ENCODE peak calls at places on chromosomes 16 and 17, in seven cellular contexts. N, E, C, X, Q, Z and I are unnamed samples.
A peak's percentile ranks its signal among the peaks of the same experiment; 100 is the strongest.

GRCh38 chr17:27379863-27380533 is 76.2 kb upstream of the KSR1 start:
- DNase-seq in Z (peak; percentile 70), N (peak; percentile 14), Q (peak; percentile 72), E (no peak), X (no peak), C (peak; percentile 44), I (peak; percentile 39)

GRCh38 chr17:45225051-45225700 is 3.5 kb downstream of the FMNL1 start:
- DNase-seq in X (no peak), C (no peak), E (no peak), N (no peak), Z (no peak), Q (peak; percentile 48), I (no peak)

GRCh38 chr16:69831212-69832123 is 69.3 kb downstream of the WWP2 start:
- DNase-seq in E (no peak), Q (no peak), X (no peak), C (no peak), N (no peak), Z (no peak), I (no peak)

GRCh38 chr17:67098022-67098421 is 53.7 kb downstream of the CACNG1 start:
- DNase-seq in Q (no peak), N (no peak), X (no peak), E (no peak), Z (no peak), C (no peak), I (no peak)

GRCh38 chr16:17467923-17468540 is 2.7 kb downstream of the XYLT1 start:
- DNase-seq in Q (peak; percentile 77), Z (peak; percentile 84), X (peak; percentile 67), C (peak; percentile 80), E (peak; percentile 27), N (no peak), I (peak; percentile 40)

GRCh38 chr17:65785109-65785508 is 223.7 kb upstream of the AXIN2 start:
- DNase-seq in C (no peak), N (no peak), Z (no peak), X (no peak), Q (no peak), E (no peak), I (no peak)

GRCh38 chr17:79365836-79366831 is 244.7 kb downstream of the RBFOX3 start:
- DNase-seq in N (no peak), Z (no peak), C (no peak), E (no peak), Q (peak; percentile 38), X (no peak), I (no peak)

GRCh38 chr16:69471121-69471520 is 46.7 kb downstream of the CYB5B start:
- DNase-seq in X (no peak), E (no peak), C (no peak), Z (no peak), N (no peak), Q (no peak), I (no peak)

GRCh38 chr17:35855965-35856364 is 12.7 kb downstream of the HEATR9 start:
- DNase-seq in Z (no peak), N (no peak), X (no peak), C (no peak), E (no peak), Q (no peak), I (no peak)

GRCh38 chr17:2867441-2868424 is 71.5 kb downstream of the RAP1GAP2 start:
- DNase-seq in N (no peak), X (no peak), E (no peak), Q (no peak), C (no peak), Z (no peak), I (no peak)

GRCh38 chr16:88339926-88340754 is 42.6 kb upstream of the ZNF469 start:
- DNase-seq in Q (peak; percentile 35), C (peak; percentile 14), X (no peak), E (no peak), N (no peak), Z (no peak), I (no peak)

GRCh38 chr16:84088695-84089395 is 27.9 kb downstream of the MBTPS1 start:
- DNase-seq in Q (no peak), C (peak; percentile 73), N (no peak), E (peak; percentile 41), Z (no peak), X (peak; percentile 61), I (no peak)

GRCh38 chr17:45745843-45746494 is 38.2 kb upstream of the CRHR1 start:
- DNase-seq in Q (no peak), N (no peak), X (no peak), C (no peak), Z (no peak), E (no peak), I (no peak)

GRCh38 chr16:27432600-27432957 is 30.6 kb downstream of the IL21R start:
- DNase-seq in N (no peak), C (no peak), X (no peak), E (no peak), Z (peak; percentile 2), Q (no peak), I (no peak)

GRCh38 chr17:17751996-17752821 is 71.0 kb downstream of the RAI1 start:
- DNase-seq in N (peak; percentile 94), C (peak; percentile 98), Z (peak; percentile 95), E (peak; percentile 97), X (peak; percentile 98), Q (peak; percentile 98), I (peak; percentile 94)

GRCh38 chr16:22659933-22660332 is 149.2 kb downstream of the NPIPB5 start:
- DNase-seq in N (no peak), E (no peak), Q (no peak), X (no peak), Z (no peak), C (peak; percentile 32), I (no peak)

GRCh38 chr17:34581446-34582184 is 2.2 kb downstream of the TMEM132E start:
- DNase-seq in N (no peak), C (no peak), E (no peak), X (peak; percentile 37), Z (no peak), Q (no peak), I (no peak)

GRCh38 chr17:29867643-29868181 is 62.3 kb downstream of the SSH2 start:
- DNase-seq in N (no peak), E (no peak), Z (no peak), C (no peak), X (no peak), Q (no peak), I (no peak)

GRCh38 chr17:47265983-47266541 is 12.4 kb downstream of the ITGB3 start:
- DNase-seq in Q (no peak), X (no peak), E (no peak), Z (no peak), C (peak; percentile 32), N (no peak), I (no peak)

GRCh38 chr17:2551493-2551892 is 39.8 kb upstream of the METTL16 start:
- DNase-seq in C (no peak), Z (no peak), Q (no peak), E (no peak), X (no peak), N (no peak), I (no peak)

GRCh38 chr16:17318200-17318599 is 152.6 kb downstream of the XYLT1 start:
- DNase-seq in X (no peak), N (no peak), Q (no peak), Z (no peak), E (no peak), C (no peak), I (no peak)

GRCh38 chr17:79029327-79030009 is 5.5 kb downstream of the C1QTNF1 start:
- DNase-seq in Q (no peak), N (no peak), C (no peak), E (no peak), X (peak; percentile 14), Z (no peak), I (no peak)

GRCh38 chr16:22220714-22221113 is 14.6 kb downstream of the EEF2K start:
- DNase-seq in N (peak; percentile 71), X (peak; percentile 60), E (no peak), Q (peak; percentile 96), C (no peak), Z (no peak), I (peak; percentile 47)

GRCh38 chr17:82120148-82120547 is 22.1 kb upstream of the FASN start:
- DNase-seq in X (no peak), E (no peak), C (no peak), Q (no peak), Z (no peak), N (no peak), I (peak; percentile 41)

GRCh38 chr17:6755731-6756184 is at the start of gene XAF1:
- DNase-seq in Q (peak; percentile 52), E (peak; percentile 31), C (peak; percentile 52), X (no peak), N (no peak), Z (peak; percentile 36), I (no peak)

DNA sequence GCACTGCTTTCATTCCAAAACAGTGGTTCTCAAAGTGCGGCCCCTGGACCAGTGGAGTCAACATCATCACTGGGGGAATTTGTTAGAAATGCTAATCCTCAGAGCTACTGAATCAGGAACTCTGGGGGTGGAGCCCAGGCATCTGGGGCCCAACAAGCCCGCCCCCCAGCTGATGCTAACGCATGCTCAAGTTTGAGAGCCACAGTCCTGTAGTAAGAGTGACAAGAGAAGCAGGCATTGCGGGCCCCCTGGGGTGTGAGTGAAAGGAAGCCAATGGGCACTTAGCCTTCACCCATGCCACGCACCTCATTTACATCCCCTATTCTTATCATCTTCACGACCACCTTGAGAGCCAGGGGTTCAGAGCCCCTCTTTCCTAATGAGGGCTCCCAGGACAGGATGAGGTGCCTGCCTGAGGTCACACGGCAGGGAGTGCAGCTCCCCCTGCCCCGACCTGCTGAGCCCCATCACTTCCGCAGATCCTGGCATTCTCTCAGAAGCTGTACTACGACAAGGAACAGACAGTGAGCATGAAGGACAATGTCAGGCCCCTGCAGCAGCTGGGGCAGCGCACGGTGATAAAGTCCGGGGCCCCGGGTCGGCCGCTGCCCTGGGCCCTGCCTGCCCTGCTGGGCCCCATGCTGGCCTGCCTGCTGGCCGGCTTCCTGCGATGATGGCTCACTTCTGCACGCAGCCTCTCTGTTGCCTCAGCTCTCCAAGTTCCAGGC is 9.1 kb downstream of the CA4 start:
- DNase-seq in C (no peak), X (no peak), Q (no peak), N (no peak), Z (no peak), E (no peak), I (no peak)
- H3K27ac ChIP-seq in C (no peak overlapping the region), X (no peak overlapping the region), Q (no peak overlapping the region), N (no peak overlapping the region), Z (no peak overlapping the region), E (no peak overlapping the region), I (no peak overlapping the region)

GRCh38 chr17:8685396-8685795 is 54.9 kb upstream of the MYH10 start:
- DNase-seq in C (no peak), N (no peak), E (no peak), Q (no peak), X (no peak), Z (no peak), I (no peak)
- H3K27ac ChIP-seq in C (no peak overlapping the region), N (peak overlapping the region; percentile 79), E (no peak overlapping the region), Q (no peak overlapping the region), X (no peak overlapping the region), Z (no peak overlapping the region), I (no peak overlapping the region)

DNA sequence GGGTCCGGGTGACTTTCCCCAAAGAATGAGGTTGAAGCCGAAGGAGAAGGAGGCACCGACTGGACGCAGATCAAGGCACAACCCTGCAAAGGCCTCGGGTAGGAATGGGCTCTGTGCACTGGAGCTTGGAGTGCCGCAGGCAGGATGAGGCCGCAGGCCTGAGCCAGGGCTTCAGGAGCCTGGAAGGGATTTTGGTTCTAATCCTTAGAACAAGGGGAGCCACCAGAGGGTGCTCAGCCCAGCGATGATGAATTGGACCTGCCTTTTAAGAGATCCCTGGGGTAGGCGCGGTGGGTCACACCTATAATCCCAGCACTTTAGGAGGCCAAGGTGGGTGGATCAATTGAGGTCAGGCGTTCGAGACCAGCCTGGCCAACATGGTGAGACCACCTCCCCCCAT is 8.1 kb downstream of the CIBAR2 start:
- DNase-seq in Q (no peak), X (no peak), N (no peak), C (no peak), Z (no peak), E (no peak), I (no peak)
- H3K27ac ChIP-seq in Q (no peak overlapping the region), X (no peak overlapping the region), N (no peak overlapping the region), C (no peak overlapping the region), Z (no peak overlapping the region), E (peak overlapping the region; percentile 47), I (no peak overlapping the region)

GRCh38 chr17:49817993-49818392 is 29.5 kb downstream of the KAT7 start:
- DNase-seq in N (no peak), Q (no peak), Z (no peak), X (no peak), C (no peak), E (peak; percentile 41), I (no peak)
- H3K27ac ChIP-seq in N (no peak overlapping the region), Q (no peak overlapping the region), Z (no peak overlapping the region), X (peak overlapping the region; percentile 34), C (no peak overlapping the region), E (peak overlapping the region; percentile 68), I (no peak overlapping the region)